ENCODE peak calls at places on chromosomes 4 and X, in seven cellular contexts. One of them, this sample, is unnamed.

GRCh38 chr4:171956678-171957077 is 143.5 kb downstream of the GALNTL6 start:
- DNase-seq in fibroblast of lung: no peak
- DNase-seq in sigmoid colon: no peak
- DNase-seq in tibial artery: no peak
- DNase-seq in GM23248: no peak
- DNase-seq in coronary artery: no peak
- DNase-seq in CD4-positive, alpha-beta T cell: no peak
- DNase-seq in this sample: no peak

GRCh38 chr4:33369366-33369899 is 2649.3 kb downstream of the PCDH7 start:
- DNase-seq in fibroblast of lung: peak
- DNase-seq in sigmoid colon: no peak
- DNase-seq in tibial artery: no peak
- DNase-seq in GM23248: peak
- DNase-seq in coronary artery: no peak
- DNase-seq in CD4-positive, alpha-beta T cell: no peak
- DNase-seq in this sample: no peak

GRCh38 chr4:114364857-114365256 is 233.8 kb upstream of the UGT8 start:
- DNase-seq in fibroblast of lung: peak
- DNase-seq in sigmoid colon: no peak
- DNase-seq in tibial artery: no peak
- DNase-seq in GM23248: peak
- DNase-seq in coronary artery: no peak
- DNase-seq in CD4-positive, alpha-beta T cell: no peak
- DNase-seq in this sample: no peak

GRCh38 chrX:44903842-44904530 is 31.0 kb downstream of the KDM6A start:
- DNase-seq in fibroblast of lung: no peak
- DNase-seq in sigmoid colon: no peak
- DNase-seq in tibial artery: no peak
- DNase-seq in GM23248: peak
- DNase-seq in coronary artery: no peak
- DNase-seq in CD4-positive, alpha-beta T cell: no peak
- DNase-seq in this sample: no peak

GRCh38 chr4:58166496-58166895 is 1056.3 kb upstream of the IGFBP7 start:
- DNase-seq in fibroblast of lung: no peak
- DNase-seq in sigmoid colon: no peak
- DNase-seq in tibial artery: no peak
- DNase-seq in GM23248: no peak
- DNase-seq in coronary artery: no peak
- DNase-seq in CD4-positive, alpha-beta T cell: no peak
- DNase-seq in this sample: no peak

GRCh38 chr4:155060419-155060818 is 148.0 kb upstream of the NPY2R start:
- DNase-seq in fibroblast of lung: no peak
- DNase-seq in sigmoid colon: no peak
- DNase-seq in tibial artery: no peak
- DNase-seq in GM23248: no peak
- DNase-seq in coronary artery: no peak
- DNase-seq in CD4-positive, alpha-beta T cell: no peak
- DNase-seq in this sample: no peak

GRCh38 chrX:154056739-154057367 is 37.2 kb upstream of the IRAK1 start:
- DNase-seq in fibroblast of lung: no peak
- DNase-seq in sigmoid colon: no peak
- DNase-seq in tibial artery: no peak
- DNase-seq in GM23248: peak
- DNase-seq in coronary artery: no peak
- DNase-seq in CD4-positive, alpha-beta T cell: no peak
- DNase-seq in this sample: no peak

GRCh38 chr4:67885727-67886126 is 1.9 kb upstream of the TMPRSS11D start:
- DNase-seq in fibroblast of lung: peak
- DNase-seq in sigmoid colon: no peak
- DNase-seq in tibial artery: no peak
- DNase-seq in GM23248: peak
- DNase-seq in coronary artery: no peak
- DNase-seq in CD4-positive, alpha-beta T cell: no peak
- DNase-seq in this sample: no peak

GRCh38 chr4:184744251-184744650 is 10.4 kb upstream of the CENPU start:
- DNase-seq in fibroblast of lung: no peak
- DNase-seq in sigmoid colon: no peak
- DNase-seq in tibial artery: no peak
- DNase-seq in GM23248: no peak
- DNase-seq in coronary artery: no peak
- DNase-seq in CD4-positive, alpha-beta T cell: no peak
- DNase-seq in this sample: no peak

GRCh38 chr4:48968814-48969213 is 17.3 kb upstream of the CWH43 start:
- DNase-seq in fibroblast of lung: peak
- DNase-seq in sigmoid colon: no peak
- DNase-seq in tibial artery: no peak
- DNase-seq in GM23248: peak
- DNase-seq in coronary artery: no peak
- DNase-seq in CD4-positive, alpha-beta T cell: no peak
- DNase-seq in this sample: no peak

GRCh38 chr4:118282692-118283091 is 70.1 kb downstream of the PRSS12 start:
- DNase-seq in fibroblast of lung: peak
- DNase-seq in sigmoid colon: no peak
- DNase-seq in tibial artery: no peak
- DNase-seq in GM23248: peak
- DNase-seq in coronary artery: no peak
- DNase-seq in CD4-positive, alpha-beta T cell: no peak
- DNase-seq in this sample: no peak

GRCh38 chrX:677376-677775 is 46.8 kb downstream of the SHOX start:
- DNase-seq in fibroblast of lung: no peak
- DNase-seq in sigmoid colon: no peak
- DNase-seq in tibial artery: no peak
- DNase-seq in GM23248: no peak
- DNase-seq in coronary artery: no peak
- DNase-seq in CD4-positive, alpha-beta T cell: no peak
- DNase-seq in this sample: no peak

DNA sequence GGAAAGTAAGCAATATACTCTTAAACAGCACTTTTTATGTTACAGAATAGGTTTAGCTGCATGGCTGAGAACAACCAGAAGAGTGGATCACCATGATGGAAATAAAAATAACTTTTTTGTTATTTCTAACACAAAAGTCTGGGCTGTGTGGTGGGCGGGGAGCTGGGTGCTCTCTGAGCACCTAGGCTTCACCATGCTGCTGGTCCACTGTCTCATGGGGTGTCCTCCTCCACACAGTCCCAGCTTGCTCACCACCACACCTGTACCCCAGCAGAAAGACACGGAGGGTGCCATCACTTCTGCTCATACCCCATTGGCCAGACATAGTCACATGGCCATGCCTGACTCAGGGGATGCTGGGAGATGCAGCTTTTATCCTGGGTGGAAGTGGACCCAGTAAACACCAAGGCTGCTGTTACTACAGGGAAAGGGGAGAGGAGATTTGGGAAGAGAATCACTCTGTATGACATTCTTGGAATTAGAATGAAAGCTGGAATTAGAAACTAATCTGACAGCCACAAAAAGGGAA is 45.0 kb downstream of the CPZ start:
- DNase-seq in fibroblast of lung: no peak
- DNase-seq in sigmoid colon: peak
- DNase-seq in tibial artery: peak
- DNase-seq in GM23248: no peak
- DNase-seq in coronary artery: no peak
- DNase-seq in CD4-positive, alpha-beta T cell: no peak
- DNase-seq in this sample: no peak
- H3K27ac ChIP-seq in fibroblast of lung: no peak
- H3K27ac ChIP-seq in sigmoid colon: no peak
- H3K27ac ChIP-seq in tibial artery: no peak
- H3K27ac ChIP-seq in GM23248: no peak
- H3K27ac ChIP-seq in coronary artery: no peak
- H3K27ac ChIP-seq in CD4-positive, alpha-beta T cell: no peak
- H3K27ac ChIP-seq in this sample: no peak

DNA sequence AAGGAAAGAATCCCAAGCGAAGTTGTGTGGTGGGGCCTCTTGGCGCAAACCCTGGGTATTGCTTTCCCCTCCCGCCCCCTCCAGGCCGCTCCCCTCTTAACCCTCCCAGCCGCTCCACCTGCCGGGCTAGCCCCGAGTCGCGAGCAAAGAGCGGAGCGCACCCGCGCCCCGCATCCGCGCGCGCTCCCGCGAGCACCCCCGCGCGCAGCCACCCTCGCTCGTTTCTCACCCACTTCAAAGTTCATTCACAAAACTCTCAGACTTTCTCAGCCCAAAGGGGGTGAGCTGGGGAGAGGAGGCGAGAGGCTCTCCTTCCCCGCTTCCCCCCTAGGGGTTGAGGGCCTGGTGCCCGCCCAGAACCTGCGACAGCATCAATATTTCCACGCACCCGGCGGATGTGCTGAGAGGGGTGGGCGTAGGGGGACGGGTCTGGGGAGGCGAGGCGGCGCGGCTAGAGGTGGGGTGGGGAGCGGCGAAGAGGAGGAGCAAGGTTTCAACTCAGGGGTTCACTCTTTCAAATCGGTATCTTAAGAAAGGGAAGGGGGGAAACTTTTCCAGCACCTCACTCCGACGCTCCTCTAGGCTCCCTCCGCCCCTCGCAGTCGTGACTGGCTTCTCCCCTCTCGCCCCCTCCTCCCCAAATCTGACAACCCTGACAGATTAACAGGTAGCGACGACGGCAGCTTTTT is 1.8 kb downstream of the MAML3 start:
- DNase-seq in fibroblast of lung: no peak
- DNase-seq in sigmoid colon: peak
- DNase-seq in tibial artery: peak
- DNase-seq in GM23248: peak
- DNase-seq in coronary artery: peak
- DNase-seq in CD4-positive, alpha-beta T cell: peak
- DNase-seq in this sample: peak
- H3K27ac ChIP-seq in fibroblast of lung: peak
- H3K27ac ChIP-seq in sigmoid colon: peak
- H3K27ac ChIP-seq in tibial artery: peak
- H3K27ac ChIP-seq in GM23248: peak
- H3K27ac ChIP-seq in coronary artery: peak
- H3K27ac ChIP-seq in CD4-positive, alpha-beta T cell: peak
- H3K27ac ChIP-seq in this sample: peak

GRCh38 chrX:53262918-53263394 is 18.4 kb downstream of the IQSEC2 start:
- DNase-seq in fibroblast of lung: peak
- DNase-seq in sigmoid colon: no peak
- DNase-seq in tibial artery: no peak
- DNase-seq in GM23248: peak
- DNase-seq in coronary artery: no peak
- DNase-seq in CD4-positive, alpha-beta T cell: no peak
- DNase-seq in this sample: no peak

GRCh38 chrX:53261573-53261972 is 19.8 kb downstream of the IQSEC2 start:
- DNase-seq in fibroblast of lung: no peak
- DNase-seq in sigmoid colon: no peak
- DNase-seq in tibial artery: no peak
- DNase-seq in GM23248: no peak
- DNase-seq in coronary artery: no peak
- DNase-seq in CD4-positive, alpha-beta T cell: no peak
- DNase-seq in this sample: no peak

GRCh38 chrX:53260836-53261235 is 20.5 kb downstream of the IQSEC2 start:
- DNase-seq in fibroblast of lung: no peak
- DNase-seq in sigmoid colon: peak
- DNase-seq in tibial artery: no peak
- DNase-seq in GM23248: no peak
- DNase-seq in coronary artery: no peak
- DNase-seq in CD4-positive, alpha-beta T cell: no peak
- DNase-seq in this sample: no peak

GRCh38 chrX:53263597-53264094 is 17.7 kb downstream of the IQSEC2 start:
- DNase-seq in fibroblast of lung: peak
- DNase-seq in sigmoid colon: no peak
- DNase-seq in tibial artery: no peak
- DNase-seq in GM23248: peak
- DNase-seq in coronary artery: no peak
- DNase-seq in CD4-positive, alpha-beta T cell: no peak
- DNase-seq in this sample: no peak

GRCh38 chrX:53262189-53262917 is 19.0 kb downstream of the IQSEC2 start:
- DNase-seq in fibroblast of lung: no peak
- DNase-seq in sigmoid colon: peak
- DNase-seq in tibial artery: no peak
- DNase-seq in GM23248: no peak
- DNase-seq in coronary artery: no peak
- DNase-seq in CD4-positive, alpha-beta T cell: no peak
- DNase-seq in this sample: no peak
- H3K27ac ChIP-seq in fibroblast of lung: no peak
- H3K27ac ChIP-seq in sigmoid colon: no peak
- H3K27ac ChIP-seq in tibial artery: no peak
- H3K27ac ChIP-seq in GM23248: peak
- H3K27ac ChIP-seq in coronary artery: no peak
- H3K27ac ChIP-seq in CD4-positive, alpha-beta T cell: no peak
- H3K27ac ChIP-seq in this sample: no peak

DNA sequence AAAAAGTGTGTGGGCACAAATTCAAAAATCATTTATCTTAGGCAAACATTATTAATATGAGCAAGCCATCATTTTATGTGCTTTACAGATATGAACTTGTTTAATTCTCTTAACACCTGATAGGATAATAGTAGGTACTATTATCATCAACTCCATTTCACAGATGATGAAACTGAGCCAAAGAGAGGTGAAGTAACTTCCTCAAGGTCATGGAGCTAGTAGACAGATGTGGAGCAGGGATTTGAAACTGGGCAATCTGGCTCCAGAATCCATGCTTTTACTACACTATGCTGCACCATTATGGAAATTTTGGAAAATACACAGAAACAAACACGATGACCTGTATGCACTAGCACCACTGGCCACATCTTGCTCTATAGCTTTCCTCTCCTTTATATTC is 1.0 kb upstream of the PIN4 start:
- DNase-seq in fibroblast of lung: no peak
- DNase-seq in sigmoid colon: no peak
- DNase-seq in tibial artery: no peak
- DNase-seq in GM23248: no peak
- DNase-seq in coronary artery: no peak
- DNase-seq in CD4-positive, alpha-beta T cell: no peak
- DNase-seq in this sample: no peak
- H3K27ac ChIP-seq in fibroblast of lung: peak
- H3K27ac ChIP-seq in sigmoid colon: peak
- H3K27ac ChIP-seq in tibial artery: peak
- H3K27ac ChIP-seq in GM23248: peak
- H3K27ac ChIP-seq in coronary artery: no peak
- H3K27ac ChIP-seq in CD4-positive, alpha-beta T cell: no peak
- H3K27ac ChIP-seq in this sample: no peak

DNA sequence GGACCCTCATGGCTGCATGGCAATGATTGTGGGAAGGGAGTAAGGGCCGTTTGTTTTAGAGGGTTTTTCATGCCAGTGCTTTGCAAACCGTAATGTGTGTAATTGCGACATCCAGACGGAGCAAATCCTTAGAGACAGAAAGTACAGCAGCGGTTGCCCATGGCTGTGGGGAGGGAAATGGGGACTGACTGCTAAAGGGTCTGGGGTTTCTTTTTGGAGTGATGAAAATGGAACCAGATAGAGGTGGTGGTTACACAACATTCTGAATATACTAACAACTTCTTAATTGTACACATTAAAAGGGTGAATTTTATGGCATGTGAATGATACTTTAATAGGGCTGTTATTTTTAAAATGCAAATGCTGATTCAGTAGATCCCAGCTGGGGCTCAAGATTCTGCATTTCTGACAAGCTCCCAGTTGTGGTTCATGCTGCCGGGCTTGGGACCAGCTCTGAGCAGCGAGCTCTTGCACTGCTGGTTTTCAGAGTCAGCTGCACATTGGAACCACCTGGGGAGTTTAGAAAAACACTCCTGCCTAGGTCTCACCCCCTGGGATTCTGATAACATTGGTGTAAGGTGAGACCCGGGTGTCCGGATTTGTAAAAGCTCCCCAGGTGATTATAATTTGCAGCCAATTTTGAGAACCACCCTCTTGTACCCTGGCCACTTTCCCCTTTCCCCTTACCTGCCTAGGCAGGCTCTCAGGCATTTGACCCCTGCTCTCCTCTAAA is 47.7 kb downstream of the PRPS1 start:
- DNase-seq in fibroblast of lung: peak
- DNase-seq in sigmoid colon: peak
- DNase-seq in tibial artery: peak
- DNase-seq in GM23248: peak
- DNase-seq in coronary artery: peak
- DNase-seq in CD4-positive, alpha-beta T cell: no peak
- DNase-seq in this sample: no peak
- H3K27ac ChIP-seq in fibroblast of lung: peak
- H3K27ac ChIP-seq in sigmoid colon: peak
- H3K27ac ChIP-seq in tibial artery: peak
- H3K27ac ChIP-seq in GM23248: peak
- H3K27ac ChIP-seq in coronary artery: peak
- H3K27ac ChIP-seq in CD4-positive, alpha-beta T cell: peak
- H3K27ac ChIP-seq in this sample: peak

GRCh38 chr4:84792366-84793301 is 173.9 kb downstream of the WDFY3 start:
- DNase-seq in fibroblast of lung: no peak
- DNase-seq in sigmoid colon: no peak
- DNase-seq in tibial artery: no peak
- DNase-seq in GM23248: peak
- DNase-seq in coronary artery: no peak
- DNase-seq in CD4-positive, alpha-beta T cell: no peak
- DNase-seq in this sample: no peak
- H3K27ac ChIP-seq in fibroblast of lung: no peak
- H3K27ac ChIP-seq in sigmoid colon: no peak
- H3K27ac ChIP-seq in tibial artery: no peak
- H3K27ac ChIP-seq in GM23248: no peak
- H3K27ac ChIP-seq in coronary artery: no peak
- H3K27ac ChIP-seq in CD4-positive, alpha-beta T cell: no peak
- H3K27ac ChIP-seq in this sample: no peak

This sample was measured in substantia nigra.